ENCODE peak calls at places on chromosome 14, in seven cellular contexts. F, H, J, C, U, S and T are unnamed samples.

GRCh38 chr14:103102689-103103260 is 8.2 kb downstream of the EXOC3L4 start:
- DNase-seq in F (no peak), H (no peak), J (no peak), C (no peak), U (no peak), S (no peak), T (peak)

GRCh38 chr14:61260939-61261776 is 20.0 kb downstream of the TMEM30B start:
- DNase-seq in F (no peak), H (no peak), J (no peak), C (peak), U (no peak), S (no peak), T (no peak)

GRCh38 chr14:24721772-24722171 is 87.8 kb upstream of the GZMB start:
- DNase-seq in F (no peak), H (no peak), J (no peak), C (no peak), U (no peak), S (no peak), T (no peak)

GRCh38 chr14:99568567-99569560 is 35.1 kb downstream of the CCDC85C start:
- DNase-seq in F (peak), H (no peak), J (no peak), C (no peak), U (no peak), S (no peak), T (peak)

GRCh38 chr14:91303091-91303923 is 58.8 kb upstream of the GPR68 start:
- DNase-seq in F (peak), H (no peak), J (peak), C (no peak), U (no peak), S (no peak), T (peak)

GRCh38 chr14:96434040-96434439 is 42.1 kb downstream of the AK7 start:
- DNase-seq in F (no peak), H (no peak), J (no peak), C (no peak), U (no peak), S (no peak), T (no peak)

GRCh38 chr14:102050026-102050405 is 36.8 kb downstream of the HSP90AA1 start:
- DNase-seq in F (no peak), H (no peak), J (no peak), C (no peak), U (no peak), S (no peak), T (peak)

GRCh38 chr14:68386950-68387779 is 405.7 kb downstream of the ZFP36L1 start:
- DNase-seq in F (no peak), H (no peak), J (no peak), C (no peak), U (no peak), S (no peak), T (no peak)

GRCh38 chr14:37588667-37588955 is 6.4 kb downstream of the FOXA1 start:
- DNase-seq in F (no peak), H (no peak), J (no peak), C (no peak), U (no peak), S (no peak), T (peak)

GRCh38 chr14:28656704-28657255 is 109.8 kb upstream of the FOXG1 start:
- DNase-seq in F (no peak), H (no peak), J (no peak), C (no peak), U (no peak), S (no peak), T (no peak)

GRCh38 chr14:57871487-57872080 is 5.7 kb upstream of the SLC35F4 start:
- DNase-seq in F (peak), H (no peak), J (no peak), C (peak), U (peak), S (no peak), T (peak)

GRCh38 chr14:102095871-102096568 is 9.2 kb upstream of the HSP90AA1 start:
- DNase-seq in F (no peak), H (no peak), J (no peak), C (no peak), U (no peak), S (no peak), T (peak)

GRCh38 chr14:70635971-70636595 is 5.6 kb upstream of the TTC9 start:
- DNase-seq in F (no peak), H (no peak), J (no peak), C (no peak), U (no peak), S (no peak), T (no peak)

GRCh38 chr14:75944607-75945241 is 37.1 kb downstream of the TGFB3 start:
- DNase-seq in F (no peak), H (no peak), J (no peak), C (no peak), U (no peak), S (no peak), T (no peak)

GRCh38 chr14:26845106-26845818 is 247.4 kb upstream of the NOVA1 start:
- DNase-seq in F (no peak), H (no peak), J (no peak), C (no peak), U (no peak), S (no peak), T (no peak)

GRCh38 chr14:29584992-29585391 is 342.7 kb downstream of the PRKD1 start:
- DNase-seq in F (peak), H (no peak), J (no peak), C (peak), U (peak), S (no peak), T (peak)

GRCh38 chr14:36454599-36455240 is 65.3 kb downstream of the NKX2-1 start:
- DNase-seq in F (no peak), H (no peak), J (no peak), C (no peak), U (no peak), S (no peak), T (no peak)

GRCh38 chr14:63268746-63269145 is 50.0 kb downstream of the GPHB5 start:
- DNase-seq in F (no peak), H (no peak), J (no peak), C (no peak), U (no peak), S (no peak), T (no peak)

GRCh38 chr14:104316121-104316722 is 177.8 kb downstream of the KIF26A start:
- DNase-seq in F (no peak), H (no peak), J (no peak), C (no peak), U (no peak), S (no peak), T (peak)

GRCh38 chr14:82394916-82395315 is 861.3 kb upstream of the SEL1L start:
- DNase-seq in F (no peak), H (no peak), J (no peak), C (no peak), U (no peak), S (no peak), T (no peak)

GRCh38 chr14:103624860-103625259 is 4.2 kb upstream of the KLC1 start:
- DNase-seq in F (no peak), H (no peak), J (no peak), C (peak), U (no peak), S (no peak), T (peak)